ENCODE peak calls at places on chromosomes 16 and 17, in six cellular contexts. P, L, Y, Q, N and C are unnamed samples. For H3K4me1, the result is how much of the 10 kb centered on the place peaks cover.

GRCh38 chr16:31695667-31696066 is 168.0 kb downstream of the AHSP start:
- DNase-seq in P (no peak), Q (no peak), L (no peak), Y (no peak), N (no peak), C (no peak)

GRCh38 chr16:29816694-29817441 is 916 bp downstream of the PAGR1 start:
- DNase-seq in Q (peak), Y (peak), L (peak), N (peak), P (peak), C (peak)

GRCh38 chr17:17960500-17961050 is 11.6 kb downstream of the TOM1L2 start:
- DNase-seq in N (no peak), P (no peak), L (no peak), Y (no peak), Q (no peak), C (no peak)

GRCh38 chr16:83441523-83441922 is 366.3 kb upstream of the HSBP1 start:
- DNase-seq in L (no peak), N (no peak), P (no peak), Q (peak), Y (no peak), C (no peak)

GRCh38 chr17:45234641-45235040 is 13.0 kb downstream of the FMNL1 start:
- DNase-seq in N (no peak), L (peak), Y (no peak), Q (no peak), P (no peak), C (peak)

GRCh38 chr17:18035704-18036103 is 3.3 kb downstream of the ATPAF2 start:
- DNase-seq in Y (no peak), L (peak), N (no peak), P (no peak), Q (no peak), C (no peak)

GRCh38 chr17:49494937-49495841 is at the start of gene NGFR:
- DNase-seq in N (peak), Y (peak), P (no peak), L (peak), Q (peak), C (no peak)

GRCh38 chr17:75832164-75832651 is 12.0 kb downstream of the UNC13D start:
- DNase-seq in L (peak), Y (no peak), N (no peak), Q (peak), P (peak), C (no peak)

GRCh38 chr17:50533720-50534148 is 1.2 kb downstream of the EPN3 start:
- DNase-seq in P (peak), Y (peak), L (no peak), Q (peak), N (peak), C (peak)

GRCh38 chr17:42178817-42179216 is 2.1 kb downstream of the KCNH4 start:
- DNase-seq in Y (no peak), L (no peak), N (no peak), P (no peak), Q (no peak), C (peak)

GRCh38 chr16:24054649-24055560 is 201.2 kb upstream of the CACNG3 start:
- DNase-seq in Y (no peak), L (peak), N (no peak), P (no peak), Q (no peak), C (no peak)

GRCh38 chr17:57357830-57358426 is 101.6 kb downstream of the MSI2 start:
- DNase-seq in Q (no peak), L (no peak), Y (no peak), N (no peak), P (no peak), C (no peak)

GRCh38 chr17:57357392-57357784 is 101.1 kb downstream of the MSI2 start:
- DNase-seq in Y (peak), P (peak), N (peak), L (no peak), Q (no peak), C (peak)

GRCh38 chr17:57355090-57355859 is 99.0 kb downstream of the MSI2 start:
- DNase-seq in Q (no peak), P (peak), L (no peak), N (no peak), Y (no peak), C (no peak)

GRCh38 chr17:57356153-57356721 is 99.9 kb downstream of the MSI2 start:
- DNase-seq in Y (no peak), Q (no peak), N (no peak), P (peak), L (no peak), C (no peak)

DNA sequence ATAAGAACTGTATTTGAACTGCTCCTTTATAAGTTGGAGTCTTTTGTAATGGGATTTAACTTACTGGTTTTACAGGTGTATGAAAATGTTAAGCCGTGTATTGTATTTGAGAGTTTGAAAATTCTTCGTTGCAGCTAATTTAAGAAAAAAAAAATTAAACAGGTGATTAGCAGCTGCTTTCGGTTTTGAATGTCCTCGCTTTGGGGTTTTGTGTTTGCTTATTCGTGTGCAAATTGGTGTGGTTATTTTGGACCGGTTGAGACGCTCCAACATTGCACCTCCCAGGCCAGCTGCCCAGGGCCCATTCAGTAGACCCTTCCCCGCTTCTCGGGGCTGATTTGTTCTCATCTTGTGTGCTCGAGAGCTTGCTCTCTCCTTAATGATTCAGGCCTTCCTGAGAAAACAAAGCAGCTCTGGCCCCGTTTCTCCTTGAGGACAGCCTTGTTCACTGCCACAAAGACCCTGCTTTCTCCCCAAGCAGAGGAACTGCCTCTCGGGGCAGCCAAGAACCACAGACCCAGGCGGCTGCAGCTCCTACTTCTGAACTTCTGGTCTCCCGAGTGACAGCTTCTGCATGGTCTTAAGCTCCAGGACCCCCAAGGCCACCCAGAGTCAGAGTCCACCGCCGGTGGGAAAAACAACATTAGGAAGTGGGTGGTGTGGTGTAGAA is 100.5 kb downstream of the MSI2 start:
- DNase-seq in N (no peak), P (peak), Q (no peak), L (no peak), Y (no peak), C (no peak)
- H3K4me1 ChIP-seq in N (under half), P (under half), Q (under half), L (under half), Y (under half), C (under half)

DNA sequence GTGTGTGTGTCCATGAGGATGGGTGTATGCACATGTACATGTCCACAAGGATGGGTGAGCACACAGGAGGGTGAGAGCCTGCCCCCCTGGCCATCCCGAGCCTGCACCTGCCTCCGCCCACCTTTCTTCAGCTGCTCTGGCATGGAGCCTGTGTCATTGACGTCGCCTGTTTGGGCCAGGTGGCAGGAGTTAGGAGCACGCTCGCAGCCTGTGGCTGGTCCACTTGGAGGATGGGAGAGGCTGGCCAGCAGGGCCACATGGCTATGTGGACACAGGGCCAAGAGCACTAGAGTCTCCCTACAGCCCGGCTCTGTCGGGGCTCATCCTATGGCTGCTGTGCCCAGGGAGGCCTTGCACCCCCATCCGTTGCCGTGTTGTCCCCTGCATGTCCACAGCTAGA is 21.4 kb downstream of the BAHCC1 start:
- DNase-seq in N (no peak), Q (no peak), L (no peak), P (no peak), Y (no peak), C (no peak)
- H3K27ac ChIP-seq in N (no peak), Q (peak), L (no peak), P (peak), Y (peak), C (no peak)

GRCh38 chr17:40068917-40069750 is 6.4 kb downstream of the THRA start:
- DNase-seq in N (peak), L (peak), Q (peak), Y (peak), P (peak), C (peak)

GRCh38 chr17:40068584-40068916 is 5.8 kb downstream of the THRA start:
- DNase-seq in N (no peak), Q (no peak), L (no peak), Y (no peak), P (no peak), C (no peak)

GRCh38 chr17:40069751-40070643 is 7.2 kb downstream of the THRA start:
- DNase-seq in P (peak), N (peak), Q (peak), L (no peak), Y (peak), C (no peak)

GRCh38 chr17:40067710-40068109 is 4.9 kb downstream of the THRA start:
- DNase-seq in P (no peak), Y (no peak), N (no peak), Q (no peak), L (no peak), C (no peak)

DNA sequence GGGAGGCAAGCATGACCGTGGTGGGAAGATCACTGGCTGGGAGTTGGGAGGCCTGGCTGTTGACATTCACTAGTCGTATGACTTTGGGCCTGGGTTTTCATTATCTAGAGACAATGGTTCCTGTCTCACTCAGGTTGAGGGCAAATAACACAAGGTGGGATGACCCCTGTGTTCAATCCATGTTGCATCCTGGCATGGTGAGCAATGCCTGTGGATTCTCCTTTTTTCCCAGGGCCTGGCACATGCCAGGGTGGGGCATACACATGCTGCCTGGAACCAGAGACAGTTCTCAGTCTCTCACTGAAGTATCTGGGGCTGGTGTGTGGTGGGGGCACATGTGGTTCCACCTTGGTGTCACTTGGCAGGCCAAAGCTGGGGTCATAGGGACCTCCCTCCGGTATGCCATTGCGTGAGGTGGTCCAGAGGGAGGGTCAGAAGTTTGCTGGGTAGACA is 5.4 kb downstream of the THRA start:
- DNase-seq in Y (no peak), N (no peak), L (no peak), P (no peak), Q (peak), C (no peak)
- H3K4me1 ChIP-seq in Y (under half), N (half or more), L (under half), P (half or more), Q (half or more), C (under half)

GRCh38 chr16:10940501-10941079 is 1.7 kb downstream of the DEXI start:
- DNase-seq in N (no peak), P (no peak), L (no peak), Y (peak), Q (peak), C (peak)
- H3K27ac ChIP-seq in N (peak), P (peak), L (no peak), Y (no peak), Q (peak), C (peak)

GRCh38 chr17:78240012-78240655 is 8.7 kb downstream of the TMEM235 start:
- DNase-seq in Y (no peak), Q (no peak), N (no peak), L (no peak), P (no peak), C (no peak)
- H3K4me1 ChIP-seq in Y (under half), Q (under half), N (under half), L (under half), P (under half), C (under half)

GRCh38 chr16:89473136-89473712 is 17.1 kb downstream of the ANKRD11 start:
- DNase-seq in P (no peak), N (no peak), Y (no peak), Q (no peak), L (no peak), C (no peak)
- H3K27ac ChIP-seq in P (no peak), N (peak), Y (no peak), Q (peak), L (no peak), C (no peak)

GRCh38 chr16:85392756-85393673 is 220.1 kb upstream of the GSE1 start:
- DNase-seq in P (no peak), Q (no peak), Y (peak), N (no peak), L (no peak), C (no peak)
- H3K4me1 ChIP-seq in P (half or more), Q (under half), Y (under half), N (half or more), L (under half), C (under half)

DNA sequence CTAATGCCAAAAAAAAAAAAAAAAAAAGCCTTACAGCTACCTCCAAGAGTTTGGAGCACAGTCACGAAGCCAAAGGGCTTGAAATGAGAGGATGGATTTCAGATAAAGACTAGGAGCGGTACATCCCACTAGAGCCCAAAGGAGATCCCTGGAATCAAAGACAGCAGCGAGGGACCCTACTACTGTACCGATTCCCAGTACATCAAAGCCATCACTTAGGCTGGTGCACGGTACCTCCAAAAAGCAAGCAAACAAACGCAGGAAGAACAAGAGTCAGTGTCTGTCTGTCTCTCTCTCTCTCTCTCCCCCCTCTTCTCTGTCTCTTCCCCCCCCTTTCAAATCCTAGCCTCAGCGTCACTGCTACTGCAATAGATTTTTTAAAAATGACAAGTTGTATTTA is 12.3 kb upstream of the ZFHX3 start:
- DNase-seq in Q (no peak), Y (no peak), N (no peak), L (no peak), P (no peak), C (no peak)
- H3K27ac ChIP-seq in Q (no peak), Y (no peak), N (no peak), L (no peak), P (peak), C (peak)

DNA sequence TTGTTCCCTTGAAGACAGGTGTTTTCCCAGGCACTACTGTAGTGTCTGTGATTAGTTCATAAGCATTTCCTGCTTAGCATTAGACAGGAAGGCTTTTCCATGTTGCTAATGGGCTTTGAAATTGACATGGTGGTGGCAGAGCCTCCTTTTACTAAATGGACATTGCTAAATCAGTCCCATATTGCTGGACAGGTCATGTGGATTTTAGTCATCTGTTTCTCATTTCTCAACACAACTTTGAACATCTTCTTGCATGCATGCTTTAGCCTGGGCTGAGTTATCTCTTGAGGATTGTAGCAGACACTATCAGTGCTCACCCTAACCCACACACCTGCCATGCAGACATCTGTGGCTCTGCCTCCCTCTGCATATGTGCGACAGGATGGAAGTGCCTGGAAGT is 13.7 kb upstream of the BCO1 start:
- DNase-seq in L (no peak), P (no peak), Q (no peak), N (no peak), Y (no peak), C (no peak)
- H3K4me1 ChIP-seq in L (under half), P (under half), Q (under half), N (under half), Y (under half), C (under half)